ENCODE peak calls at places on chromosomes 6 and 20, in eight cellular contexts. V is PC-3, A is A673, R is lung, L is AG10803, I is left ventricle myocardium inferior, F is IMR-90, S is tibial artery. Y is an unnamed sample.

GRCh38 chr20:14951707-14952106 is 614.3 kb upstream of the FLRT3 start:
- DNase-seq in I (no peak), R (no peak), S (no peak), F (no peak), A (no peak), V (peak), L (peak), Y (no peak)

GRCh38 chr20:47300071-47300470 is 56.4 kb downstream of the ZMYND8 start:
- DNase-seq in F (peak), I (no peak), R (no peak), A (no peak), V (no peak), S (no peak), L (peak), Y (no peak)

GRCh38 chr6:145067430-145067829 is 667.9 kb downstream of the EPM2A start:
- DNase-seq in V (peak), S (no peak), R (no peak), L (peak), F (peak), A (no peak), I (no peak), Y (no peak)

GRCh38 chr6:57275384-57275783 is 42.0 kb upstream of the PRIM2 start:
- DNase-seq in V (no peak), L (no peak), I (no peak), R (no peak), S (no peak), F (no peak), A (no peak), Y (no peak)

GRCh38 chr6:110415297-110415916 is at the start of gene DDO:
- DNase-seq in I (peak), V (peak), L (peak), S (peak), R (peak), A (no peak), F (peak), Y (no peak)

GRCh38 chr6:155265843-155266535 is 2.2 kb downstream of the CLDN20 start:
- DNase-seq in V (peak), R (no peak), I (no peak), L (no peak), A (no peak), S (no peak), F (no peak), Y (no peak)

GRCh38 chr6:2819115-2819514 is 22.5 kb downstream of the SERPINB1 start:
- DNase-seq in A (no peak), I (no peak), R (no peak), L (no peak), S (no peak), F (no peak), V (no peak), Y (no peak)

GRCh38 chr6:145626857-145627256 is 108.5 kb downstream of the EPM2A start:
- DNase-seq in R (no peak), V (no peak), S (no peak), I (no peak), F (peak), L (peak), A (no peak), Y (no peak)

GRCh38 chr6:118746100-118746874 is 94.9 kb upstream of the CEP85L start:
- DNase-seq in I (no peak), V (no peak), S (peak), F (no peak), L (no peak), A (no peak), R (no peak), Y (no peak)

GRCh38 chr20:58481541-58482021 is 33.6 kb downstream of the APCDD1L start:
- DNase-seq in F (no peak), A (peak), L (peak), S (no peak), I (no peak), R (peak), V (peak), Y (no peak)

GRCh38 chr20:48668451-48668946 is 159.3 kb downstream of the PREX1 start:
- DNase-seq in F (no peak), L (no peak), I (peak), R (no peak), V (no peak), S (no peak), A (no peak), Y (no peak)

GRCh38 chr6:10355115-10355702 is 59.7 kb downstream of the TFAP2A start:
- DNase-seq in R (no peak), L (no peak), F (no peak), S (no peak), A (no peak), I (no peak), V (no peak), Y (no peak)

DNA sequence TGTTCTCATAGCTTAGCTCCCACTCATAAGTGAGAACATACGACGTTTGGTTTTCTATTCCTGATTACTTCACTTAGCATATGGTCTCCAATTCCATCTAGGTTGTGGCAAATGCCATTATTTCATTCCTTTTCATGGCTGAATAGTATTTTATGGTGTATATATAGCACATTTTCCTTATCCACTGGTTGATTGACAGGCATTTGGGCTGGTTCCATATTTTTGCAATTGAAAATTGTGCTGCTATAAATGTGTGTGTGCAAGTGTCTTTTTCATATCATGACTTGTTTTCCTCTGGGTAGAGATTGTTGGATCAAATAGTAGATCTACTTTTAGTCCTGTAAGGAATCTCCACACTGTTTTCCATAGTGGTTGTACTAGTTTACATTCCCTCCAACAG is 133.0 kb upstream of the TAB2 start:
- DNase-seq in S (no peak), A (no peak), R (no peak), F (no peak), I (no peak), L (no peak), V (no peak), Y (no peak)
- TF ChIP-seq CTCF in S (no peak), A (no peak), R (no peak), F (no peak), I (no peak), L (no peak), V (no peak), Y (no peak)

GRCh38 chr6:24329022-24329421 is 28.8 kb downstream of the DCDC2 start:
- DNase-seq in F (no peak), R (no peak), V (peak), I (no peak), A (no peak), S (no peak), L (no peak), Y (no peak)
- TF ChIP-seq CTCF in F (no peak), R (no peak), V (no peak), I (no peak), A (no peak), S (no peak), L (no peak), Y (no peak)

GRCh38 chr6:151239603-151240035 is at the start of gene AKAP12:
- DNase-seq in I (peak), A (no peak), F (peak), R (no peak), V (no peak), S (peak), L (peak), Y (no peak)

GRCh38 chr6:151241853-151242252 is 2.1 kb downstream of the AKAP12 start:
- DNase-seq in S (no peak), I (no peak), A (no peak), L (no peak), F (no peak), R (no peak), V (no peak), Y (no peak)

GRCh38 chr6:151240036-151240685 is 394 bp downstream of the AKAP12 start:
- DNase-seq in A (peak), V (peak), S (peak), L (peak), F (peak), I (peak), R (peak), Y (no peak)

GRCh38 chr6:151242420-151242841 is 2.7 kb downstream of the AKAP12 start:
- DNase-seq in F (no peak), L (no peak), V (no peak), I (no peak), S (no peak), A (peak), R (no peak), Y (no peak)

DNA sequence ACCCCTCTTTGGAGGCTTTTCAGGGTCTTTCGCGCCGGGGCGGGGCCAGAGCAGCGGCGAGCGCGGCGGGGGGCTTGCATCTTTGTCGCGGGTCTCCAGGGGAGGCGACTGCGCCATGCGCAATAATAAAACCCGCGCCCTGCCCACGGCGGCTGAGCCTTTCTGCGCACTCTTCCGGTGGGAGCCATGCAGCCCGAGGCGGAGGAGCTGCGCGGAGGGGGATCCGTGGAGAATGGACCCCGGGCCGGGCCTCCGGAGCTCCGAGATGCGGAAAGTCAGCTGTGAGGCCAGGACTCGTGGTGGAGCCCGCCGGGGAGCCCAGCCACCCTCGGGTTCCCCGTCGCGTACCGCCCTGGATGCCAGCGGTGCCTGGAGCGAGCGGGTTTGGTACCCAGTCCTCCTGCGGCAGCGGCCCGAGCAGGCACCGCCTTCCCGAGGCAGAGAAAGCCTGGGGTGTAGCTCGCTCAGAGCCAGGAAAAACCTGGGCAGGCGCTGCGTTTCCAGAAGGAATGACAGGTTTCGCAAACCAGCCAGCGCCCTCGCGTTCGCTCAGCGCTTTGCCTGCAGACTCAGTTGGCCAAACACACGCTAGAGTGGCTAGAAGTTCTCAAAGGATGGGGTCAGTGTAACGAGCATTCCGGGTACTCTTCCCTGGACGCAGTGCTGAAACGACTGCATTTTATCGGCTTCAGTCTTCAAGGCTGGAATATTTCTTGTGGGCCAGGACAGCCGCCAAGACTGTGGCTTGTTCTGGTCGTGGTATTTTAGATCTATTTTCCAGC is 1.3 kb downstream of the AKAP12 start:
- DNase-seq in A (peak), I (peak), F (peak), V (peak), L (peak), S (peak), R (peak), Y (no peak)
- TF ChIP-seq CTCF in A (no peak), I (no peak), F (no peak), V (no peak), L (no peak), S (no peak), R (no peak), Y (no peak)

DNA sequence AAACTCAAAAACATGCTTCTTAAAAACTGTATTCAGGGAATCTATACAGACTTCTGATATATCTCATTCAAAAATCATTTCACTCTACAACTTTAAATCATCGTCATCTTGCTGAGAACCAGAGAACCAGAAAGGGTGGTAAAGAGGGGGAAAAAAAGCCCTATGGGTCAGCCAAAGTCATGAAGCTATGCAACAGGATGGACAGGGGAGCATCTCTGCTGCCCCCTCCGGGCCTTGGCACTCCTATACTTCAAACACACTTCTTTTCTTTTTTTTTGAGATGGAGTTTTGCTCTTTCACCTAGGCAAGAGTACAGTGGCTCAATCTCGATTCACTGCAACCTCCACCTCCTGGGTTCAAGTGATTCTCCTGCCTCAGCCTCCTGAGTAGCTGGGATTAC is 73.5 kb upstream of the NFATC2 start:
- DNase-seq in F (no peak), L (no peak), A (no peak), V (peak), R (no peak), I (no peak), S (no peak), Y (no peak)
- TF ChIP-seq CTCF in F (peak), L (no peak), A (peak), V (peak), R (no peak), I (no peak), S (no peak), Y (no peak)

GRCh38 chr6:30572078-30572605 is 900 bp downstream of the ABCF1 start:
- DNase-seq in L (no peak), V (peak), S (no peak), F (no peak), R (no peak), I (no peak), A (no peak), Y (no peak)

GRCh38 chr6:30570760-30571084 is 520 bp upstream of the ABCF1 start:
- DNase-seq in A (no peak), S (peak), I (no peak), L (peak), R (no peak), V (no peak), F (no peak), Y (no peak)

GRCh38 chr6:30570263-30570662 is 979 bp upstream of the ABCF1 start:
- DNase-seq in I (no peak), V (no peak), L (no peak), F (no peak), S (no peak), A (no peak), R (no peak), Y (no peak)

GRCh38 chr6:30573113-30573512 is 1.9 kb downstream of the ABCF1 start:
- DNase-seq in A (no peak), V (no peak), L (no peak), I (no peak), F (no peak), R (no peak), S (no peak), Y (no peak)

GRCh38 chr6:30571085-30572077 is at the start of gene ABCF1:
- DNase-seq in S (peak), L (peak), A (peak), I (peak), R (peak), V (peak), F (peak), Y (peak)
- TF ChIP-seq CTCF in S (no peak), L (no peak), A (no peak), I (no peak), R (no peak), V (no peak), F (no peak), Y (no peak)

GRCh38 chr20:57047281-57048026 is 219.0 kb downstream of the BMP7 start:
- DNase-seq in R (no peak), L (no peak), S (no peak), F (no peak), A (no peak), V (peak), I (no peak), Y (no peak)
- TF ChIP-seq CTCF in R (no peak), L (peak), S (no peak), F (no peak), A (no peak), V (peak), I (no peak), Y (no peak)

DNA sequence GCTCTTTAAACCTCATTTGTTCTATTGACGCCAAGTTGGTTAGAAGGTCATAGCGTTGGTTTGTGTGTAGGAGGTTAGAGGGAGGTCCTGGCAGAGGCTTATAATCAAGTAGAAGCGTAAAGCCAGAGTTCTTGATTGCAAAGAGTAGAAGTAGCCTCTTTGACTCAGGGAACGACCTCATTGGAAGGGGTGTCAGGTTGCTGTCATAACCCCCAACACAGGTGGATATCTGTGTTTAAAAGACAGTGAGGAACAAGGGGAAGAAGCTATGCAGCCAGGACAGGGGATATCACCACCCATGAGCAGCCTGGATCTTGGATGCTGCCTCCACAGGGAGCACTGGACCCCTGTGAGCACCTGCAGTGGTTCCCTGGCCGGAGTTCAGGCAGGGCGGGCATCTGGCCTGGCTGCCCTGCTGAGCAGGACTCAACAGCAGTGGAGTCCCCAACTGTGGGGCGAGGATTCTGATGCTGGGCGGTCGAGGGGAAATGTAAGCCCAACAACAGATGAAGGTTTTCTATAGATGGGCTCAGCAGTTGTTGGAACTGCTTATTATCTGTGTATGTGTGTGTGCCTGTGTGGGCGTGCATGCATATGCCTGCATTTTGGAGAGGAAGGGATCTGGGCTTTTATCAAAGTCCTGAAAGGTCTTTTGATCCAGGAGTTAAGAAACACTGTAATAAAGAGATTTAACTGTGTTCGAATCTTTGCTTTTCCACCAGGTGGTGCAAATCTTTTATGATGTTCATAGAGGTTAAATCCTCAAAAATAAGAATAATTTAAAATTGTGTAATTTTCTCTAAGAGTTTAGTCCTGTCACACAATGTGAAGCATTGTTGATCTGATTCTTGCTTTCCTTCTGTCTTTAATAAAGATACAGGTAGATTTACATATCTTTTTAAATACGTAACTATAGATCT is 27.7 kb downstream of the HIVEP1 start:
- DNase-seq in I (no peak), A (peak), L (no peak), F (no peak), S (no peak), R (no peak), V (no peak), Y (no peak)
- TF ChIP-seq CTCF in I (no peak), A (peak), L (no peak), F (peak), S (no peak), R (no peak), V (peak), Y (no peak)

DNA sequence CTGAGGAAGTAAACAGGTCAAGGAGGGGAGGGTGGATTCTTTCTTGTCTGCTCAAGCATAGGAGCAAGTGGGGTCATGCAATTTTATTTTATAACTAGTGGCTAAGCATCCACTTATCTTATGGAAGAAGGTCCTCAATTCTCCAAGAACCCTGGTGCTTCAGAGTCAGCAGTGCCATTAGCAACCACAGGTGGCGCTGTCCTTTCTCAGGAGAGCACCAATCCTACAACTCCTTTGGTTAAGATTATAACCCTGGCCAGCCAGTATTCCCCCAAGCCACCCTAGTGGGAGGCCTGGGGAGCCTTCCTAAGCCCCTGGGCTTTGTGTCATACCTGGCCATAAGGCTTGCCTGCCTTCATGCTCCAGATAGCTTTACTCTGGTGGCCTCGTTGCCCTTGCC is 60.7 kb downstream of the PCSK2 start:
- DNase-seq in F (no peak), L (no peak), S (no peak), V (no peak), R (no peak), A (no peak), I (no peak), Y (no peak)
- TF ChIP-seq CTCF in F (peak), L (peak), S (no peak), V (peak), R (no peak), A (peak), I (no peak), Y (no peak)